ENCODE peak calls at places on chromosomes 2 and 18, in six cellular contexts. I is GM10248, X is lower leg skin, L is left ventricle myocardium inferior, Z is HFFc6, W is IMR-90. Y is an unnamed sample.

GRCh38 chr2:70659551-70659950 is 105.9 kb upstream of the TGFA start:
- DNase-seq in X (no peak), L (no peak), Z (no peak), I (no peak), W (no peak), Y (no peak)

GRCh38 chr2:24825883-24826800 is 32.9 kb downstream of the CENPO start:
- DNase-seq in Z (no peak), I (no peak), X (no peak), L (no peak), W (no peak), Y (no peak)

GRCh38 chr2:222582931-222583330 is 73.0 kb downstream of the FARSB start:
- DNase-seq in I (no peak), W (no peak), Z (no peak), X (no peak), L (no peak), Y (no peak)

GRCh38 chr18:38539373-38539772 is 973.8 kb upstream of the CELF4 start:
- DNase-seq in X (no peak), L (no peak), I (no peak), Z (no peak), W (no peak), Y (no peak)

GRCh38 chr2:175929850-175930249 is 72.2 kb downstream of the LNPK start:
- DNase-seq in Z (peak), W (peak), L (no peak), I (no peak), X (no peak), Y (no peak)

GRCh38 chr2:224973112-224974016 is 68.9 kb downstream of the DOCK10 start:
- DNase-seq in I (no peak), W (no peak), Z (no peak), L (no peak), X (no peak), Y (peak)

GRCh38 chr2:39704540-39704939 is 38.8 kb downstream of the TMEM178A start:
- DNase-seq in Z (no peak), W (no peak), I (no peak), L (no peak), X (no peak), Y (no peak)

GRCh38 chr2:237600205-237600846 is 9.8 kb upstream of the RAB17 start:
- DNase-seq in X (peak), W (peak), I (no peak), Z (peak), L (peak), Y (no peak)

GRCh38 chr2:163419000-163419575 is 316.7 kb downstream of the FIGN start:
- DNase-seq in L (no peak), W (no peak), I (no peak), Z (no peak), X (no peak), Y (no peak)

GRCh38 chr2:58479557-58480120 is 238.5 kb upstream of the FANCL start:
- DNase-seq in L (no peak), I (no peak), X (no peak), W (no peak), Z (no peak), Y (no peak)

GRCh38 chr2:201781583-201782051 is 884 bp upstream of the ALS2 start:
- DNase-seq in Z (no peak), I (peak), X (no peak), W (no peak), L (no peak), Y (peak)

GRCh38 chr2:199433204-199433832 is 24.4 kb downstream of the SATB2 start:
- DNase-seq in I (no peak), W (no peak), L (no peak), X (no peak), Z (no peak), Y (no peak)

GRCh38 chr2:159285929-159286708 is at the start of gene WDSUB1:
- DNase-seq in W (peak), I (peak), Z (peak), X (peak), L (peak), Y (peak)

GRCh38 chr2:69623236-69623635 is 20.3 kb downstream of the AAK1 start:
- DNase-seq in X (no peak), I (no peak), Z (no peak), W (no peak), L (no peak), Y (no peak)

GRCh38 chr2:28681216-28681981 is 70.2 kb upstream of the PPP1CB start:
- DNase-seq in I (peak), L (no peak), W (peak), Z (no peak), X (no peak), Y (peak)

GRCh38 chr2:164843346-164843841 is 1.8 kb upstream of the COBLL1 start:
- DNase-seq in W (no peak), I (no peak), X (no peak), Z (peak), L (no peak), Y (no peak)

GRCh38 chr2:189016311-189016830 is 42.2 kb downstream of the COL3A1 start:
- DNase-seq in I (no peak), X (no peak), Z (no peak), L (no peak), W (no peak), Y (no peak)

GRCh38 chr18:74569401-74569800 is 28.3 kb upstream of the ZNF407 start:
- DNase-seq in W (no peak), L (no peak), I (no peak), X (no peak), Z (no peak), Y (no peak)

GRCh38 chr2:162473-163135 is 101.2 kb downstream of the SH3YL1 start:
- DNase-seq in I (no peak), Z (no peak), W (no peak), L (no peak), X (no peak), Y (no peak)

GRCh38 chr2:70463997-70464396 is 89.6 kb downstream of the TGFA start:
- DNase-seq in W (no peak), X (no peak), L (no peak), Z (no peak), I (no peak), Y (no peak)

GRCh38 chr2:40103590-40103989 is 324.5 kb upstream of the THUMPD2 start:
- DNase-seq in Z (peak), L (no peak), X (no peak), I (no peak), W (peak), Y (no peak)

GRCh38 chr2:177101930-177102329 is 110.7 kb upstream of the HNRNPA3 start:
- DNase-seq in L (no peak), I (no peak), Z (no peak), W (no peak), X (no peak), Y (no peak)

GRCh38 chr2:177108890-177109289 is 103.7 kb upstream of the HNRNPA3 start:
- DNase-seq in W (no peak), X (no peak), I (no peak), Z (no peak), L (no peak), Y (no peak)

DNA sequence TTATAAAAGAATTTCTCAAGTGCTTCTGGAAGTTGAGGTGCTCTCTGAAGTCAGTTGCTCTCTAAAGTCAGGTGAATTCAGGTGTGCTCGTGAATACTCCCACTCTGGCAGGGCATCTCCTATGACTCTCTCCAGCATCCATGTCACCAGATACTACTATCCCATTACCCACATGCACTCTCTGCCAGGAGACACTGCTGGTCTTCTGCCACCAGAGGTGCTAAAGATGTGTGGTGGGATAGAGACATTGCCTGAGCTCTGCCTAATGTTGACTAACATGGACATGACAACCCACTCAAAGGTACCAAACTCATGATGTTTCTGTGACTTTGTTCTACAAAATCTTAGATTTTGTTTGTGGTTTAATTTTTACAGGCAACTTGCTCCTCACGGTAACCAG is 106.4 kb upstream of the HNRNPA3 start:
- DNase-seq in W (no peak), Z (no peak), I (no peak), L (no peak), X (no peak), Y (no peak)
- TF ChIP-seq CTCF in W (no peak), Z (no peak), I (no peak), L (no peak), X (no peak), Y (peak)

GRCh38 chr18:63511285-63511684 is 30.9 kb upstream of the SERPINB12 start:
- DNase-seq in I (no peak), X (no peak), L (no peak), W (peak), Z (peak), Y (peak)

GRCh38 chr18:63508634-63509033 is 31.9 kb downstream of the SERPINB5 start:
- DNase-seq in X (no peak), I (no peak), L (no peak), W (no peak), Z (no peak), Y (no peak)

GRCh38 chr18:63505566-63506335 is 29.0 kb downstream of the SERPINB5 start:
- DNase-seq in W (peak), Z (peak), L (no peak), I (peak), X (no peak), Y (peak)

GRCh38 chr18:63506336-63506646 is 29.5 kb downstream of the SERPINB5 start:
- DNase-seq in X (no peak), Z (no peak), W (no peak), L (no peak), I (no peak), Y (no peak)
- TF ChIP-seq CTCF in X (no peak), Z (peak), W (no peak), L (no peak), I (no peak), Y (peak)

DNA sequence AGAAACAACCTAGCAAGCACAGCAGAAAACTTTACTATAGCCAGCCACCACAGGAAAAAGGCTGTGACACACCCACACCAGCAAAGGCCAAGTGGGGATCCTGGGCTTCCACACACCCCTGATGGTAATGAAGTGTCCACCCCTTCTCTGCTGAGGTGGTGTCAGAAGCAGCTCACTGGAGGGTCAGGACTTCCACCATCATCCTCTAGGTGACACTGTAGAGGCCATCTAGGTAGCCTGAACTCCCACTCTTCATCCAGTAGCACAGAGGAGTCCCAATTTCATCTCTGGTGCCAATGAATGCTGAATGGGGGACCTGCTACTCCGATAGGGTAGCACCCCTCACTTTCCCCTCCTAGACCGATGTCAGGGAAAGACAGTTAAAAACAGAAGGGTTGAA is 1544.4 kb downstream of the LRP1B start:
- DNase-seq in W (peak), L (no peak), I (peak), Z (no peak), X (no peak), Y (no peak)
- TF ChIP-seq CTCF in W (peak), L (no peak), I (peak), Z (no peak), X (no peak), Y (no peak)

GRCh38 chr2:183606718-183607085 is 482.5 kb downstream of the NUP35 start:
- DNase-seq in X (no peak), W (no peak), I (no peak), Z (no peak), L (no peak), Y (no peak)

GRCh38 chr2:183614797-183615429 is 490.7 kb downstream of the NUP35 start:
- DNase-seq in L (peak), Z (no peak), X (no peak), W (no peak), I (no peak), Y (no peak)

GRCh38 chr2:183607995-183608394 is 483.8 kb downstream of the NUP35 start:
- DNase-seq in I (no peak), Z (no peak), W (no peak), L (no peak), X (no peak), Y (no peak)

GRCh38 chr2:183608747-183609146 is 484.5 kb downstream of the NUP35 start:
- DNase-seq in X (no peak), L (no peak), Z (no peak), W (no peak), I (no peak), Y (no peak)

DNA sequence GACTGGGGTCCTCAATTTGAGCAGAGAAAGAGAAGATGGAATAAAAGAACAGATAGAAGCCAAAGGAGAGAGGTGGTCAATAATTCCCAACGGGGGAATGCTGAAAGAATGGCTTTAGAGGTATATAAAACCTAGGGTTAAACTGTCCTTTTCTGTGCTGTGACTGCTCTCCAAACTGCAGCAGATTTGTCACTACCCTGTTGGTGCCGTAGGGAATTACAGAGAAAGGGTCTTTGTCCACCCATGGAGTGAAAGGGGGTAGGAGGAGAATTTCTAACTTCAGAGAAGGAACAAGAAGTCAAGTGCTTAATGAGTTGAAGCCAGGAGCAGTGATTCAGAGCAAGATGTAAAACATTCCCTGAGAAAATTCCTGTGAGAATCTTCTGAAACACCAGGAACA is 486.5 kb downstream of the NUP35 start:
- DNase-seq in X (no peak), W (no peak), Z (no peak), I (no peak), L (no peak), Y (no peak)
- TF ChIP-seq CTCF in X (no peak), W (no peak), Z (no peak), I (no peak), L (no peak), Y (no peak)

GRCh38 chr2:180359522-180360282 is 352.6 kb upstream of the CWC22 start:
- DNase-seq in L (no peak), W (no peak), X (peak), I (peak), Z (no peak), Y (peak)
- TF ChIP-seq CTCF in L (no peak), W (no peak), X (no peak), I (no peak), Z (peak), Y (no peak)

GRCh38 chr18:618618-619017 is 21.8 kb downstream of the CLUL1 start:
- DNase-seq in Z (no peak), X (no peak), W (no peak), I (no peak), L (no peak), Y (no peak)

GRCh38 chr18:615773-616172 is 19.0 kb downstream of the CLUL1 start:
- DNase-seq in Z (no peak), X (peak), W (no peak), I (no peak), L (no peak), Y (no peak)

GRCh38 chr18:614980-615607 is 18.3 kb downstream of the CLUL1 start:
- DNase-seq in X (no peak), Z (no peak), W (no peak), L (no peak), I (no peak), Y (no peak)

GRCh38 chr18:617970-618504 is 21.2 kb downstream of the CLUL1 start:
- DNase-seq in W (no peak), X (no peak), Z (no peak), L (no peak), I (no peak), Y (no peak)

GRCh38 chr18:616380-616995 is 19.7 kb downstream of the CLUL1 start:
- DNase-seq in I (peak), X (no peak), L (no peak), Z (peak), W (peak), Y (no peak)
- TF ChIP-seq CTCF in I (peak), X (no peak), L (peak), Z (peak), W (peak), Y (peak)

GRCh38 chr2:120034027-120034426 is 21.1 kb downstream of the EPB41L5 start:
- DNase-seq in X (no peak), W (no peak), L (no peak), Z (no peak), I (no peak), Y (no peak)
- TF ChIP-seq CTCF in X (no peak), W (no peak), L (no peak), Z (no peak), I (no peak), Y (no peak)

GRCh38 chr2:4420032-4420431 is 716.7 kb downstream of the DCDC2C start:
- DNase-seq in X (no peak), Z (no peak), W (no peak), L (no peak), I (no peak), Y (no peak)
- TF ChIP-seq CTCF in X (no peak), Z (no peak), W (no peak), L (no peak), I (no peak), Y (no peak)

GRCh38 chr2:108585446-108585845 is 51.2 kb downstream of the LIMS1 start:
- DNase-seq in I (no peak), X (no peak), W (no peak), Z (no peak), L (no peak), Y (no peak)

GRCh38 chr2:108588070-108588668 is 53.9 kb downstream of the LIMS1 start:
- DNase-seq in Z (no peak), X (peak), I (no peak), W (no peak), L (no peak), Y (no peak)

GRCh38 chr2:108586631-108587030 is 52.4 kb downstream of the LIMS1 start:
- DNase-seq in L (no peak), W (no peak), I (no peak), Z (no peak), X (no peak), Y (no peak)

GRCh38 chr2:108587621-108588020 is 53.4 kb downstream of the LIMS1 start:
- DNase-seq in I (no peak), W (peak), Z (peak), X (peak), L (peak), Y (no peak)

GRCh38 chr2:108586116-108586515 is 51.8 kb downstream of the LIMS1 start:
- DNase-seq in L (no peak), X (no peak), I (no peak), W (peak), Z (peak), Y (no peak)
- TF ChIP-seq CTCF in L (no peak), X (no peak), I (no peak), W (no peak), Z (no peak), Y (no peak)

GRCh38 chr2:187440101-187440500 is 8.0 kb downstream of the CALCRL start:
- DNase-seq in I (no peak), L (no peak), Z (no peak), W (no peak), X (no peak), Y (no peak)

GRCh38 chr2:187438459-187438858 is 9.6 kb downstream of the CALCRL start:
- DNase-seq in W (no peak), L (no peak), Z (no peak), X (no peak), I (no peak), Y (no peak)

GRCh38 chr2:187442778-187443177 is 5.3 kb downstream of the CALCRL start:
- DNase-seq in I (no peak), W (no peak), Z (no peak), X (no peak), L (no peak), Y (no peak)

GRCh38 chr2:187442378-187442777 is 5.7 kb downstream of the CALCRL start:
- DNase-seq in W (no peak), Z (no peak), L (no peak), X (no peak), I (no peak), Y (no peak)
- TF ChIP-seq CTCF in W (peak), Z (peak), L (no peak), X (no peak), I (no peak), Y (no peak)